ENCODE peak calls at places on chromosomes 12 and 14, in eight cellular contexts. One of them, this sample, is unnamed.
A peak's percentile ranks its signal among the peaks of the same experiment; 100 is the strongest.

GRCh38 chr14:65336191-65336591 is 76.3 kb upstream of the FUT8 start:
- DNase-seq in A549: no peak
- DNase-seq in PC-3: peak; percentile 29
- DNase-seq in ascending aorta: no peak
- DNase-seq in Panc1: no peak
- DNase-seq in thyroid gland: no peak
- DNase-seq in GM12878: no peak
- DNase-seq in mammary epithelial cell: no peak
- DNase-seq in this sample: no peak

GRCh38 chr14:62015945-62016344 is 253.7 kb downstream of the SNAPC1 start:
- DNase-seq in A549: no peak
- DNase-seq in PC-3: peak; percentile 35
- DNase-seq in ascending aorta: no peak
- DNase-seq in Panc1: no peak
- DNase-seq in thyroid gland: no peak
- DNase-seq in GM12878: no peak
- DNase-seq in mammary epithelial cell: peak; percentile 42
- DNase-seq in this sample: peak; percentile 71

GRCh38 chr12:70853326-70853725 is 67.2 kb downstream of the PTPRR start:
- DNase-seq in A549: no peak
- DNase-seq in PC-3: no peak
- DNase-seq in ascending aorta: no peak
- DNase-seq in Panc1: no peak
- DNase-seq in thyroid gland: no peak
- DNase-seq in GM12878: no peak
- DNase-seq in mammary epithelial cell: peak; percentile 42
- DNase-seq in this sample: peak; percentile 4

GRCh38 chr12:83823386-83824045 is 1089.1 kb downstream of the SLC6A15 start:
- DNase-seq in A549: peak; percentile 61
- DNase-seq in PC-3: peak; percentile 64
- DNase-seq in ascending aorta: no peak
- DNase-seq in Panc1: peak; percentile 15
- DNase-seq in thyroid gland: no peak
- DNase-seq in GM12878: no peak
- DNase-seq in mammary epithelial cell: peak; percentile 49
- DNase-seq in this sample: peak; percentile 75

GRCh38 chr12:112381421-112381897 is 772 bp downstream of the HECTD4 start:
- DNase-seq in A549: no peak
- DNase-seq in PC-3: peak; percentile 56
- DNase-seq in ascending aorta: no peak
- DNase-seq in Panc1: no peak
- DNase-seq in thyroid gland: peak; percentile 40
- DNase-seq in GM12878: no peak
- DNase-seq in mammary epithelial cell: peak; percentile 31
- DNase-seq in this sample: peak; percentile 18

GRCh38 chr12:75587340-75588106 is 76.1 kb upstream of the KRR1 start:
- DNase-seq in A549: no peak
- DNase-seq in PC-3: no peak
- DNase-seq in ascending aorta: no peak
- DNase-seq in Panc1: no peak
- DNase-seq in thyroid gland: no peak
- DNase-seq in GM12878: no peak
- DNase-seq in mammary epithelial cell: no peak
- DNase-seq in this sample: no peak

GRCh38 chr14:24329736-24330135 is 5.1 kb downstream of the ADCY4 start:
- DNase-seq in A549: no peak
- DNase-seq in PC-3: no peak
- DNase-seq in ascending aorta: peak; percentile 84
- DNase-seq in Panc1: no peak
- DNase-seq in thyroid gland: peak; percentile 39
- DNase-seq in GM12878: no peak
- DNase-seq in mammary epithelial cell: no peak
- DNase-seq in this sample: no peak

GRCh38 chr12:28710882-28711281 is 438.2 kb upstream of the FAR2 start:
- DNase-seq in A549: no peak
- DNase-seq in PC-3: peak; percentile 98
- DNase-seq in ascending aorta: no peak
- DNase-seq in Panc1: no peak
- DNase-seq in thyroid gland: no peak
- DNase-seq in GM12878: no peak
- DNase-seq in mammary epithelial cell: peak; percentile 91
- DNase-seq in this sample: peak; percentile 66

GRCh38 chr14:67622675-67623074 is 3.0 kb downstream of the ARG2 start:
- DNase-seq in A549: peak; percentile 36
- DNase-seq in PC-3: peak; percentile 79
- DNase-seq in ascending aorta: peak; percentile 84
- DNase-seq in Panc1: no peak
- DNase-seq in thyroid gland: peak; percentile 63
- DNase-seq in GM12878: no peak
- DNase-seq in mammary epithelial cell: peak; percentile 59
- DNase-seq in this sample: peak; percentile 81

GRCh38 chr12:93979189-93979588 is 169.2 kb upstream of the PLXNC1 start:
- DNase-seq in A549: peak; percentile 47
- DNase-seq in PC-3: peak; percentile 65
- DNase-seq in ascending aorta: no peak
- DNase-seq in Panc1: peak; percentile 15
- DNase-seq in thyroid gland: peak; percentile 27
- DNase-seq in GM12878: peak; percentile 8
- DNase-seq in mammary epithelial cell: peak; percentile 24
- DNase-seq in this sample: peak; percentile 52

GRCh38 chr14:53516261-53516774 is 363.2 kb upstream of the DDHD1 start:
- DNase-seq in A549: no peak
- DNase-seq in PC-3: no peak
- DNase-seq in ascending aorta: no peak
- DNase-seq in Panc1: no peak
- DNase-seq in thyroid gland: no peak
- DNase-seq in GM12878: no peak
- DNase-seq in mammary epithelial cell: no peak
- DNase-seq in this sample: peak; percentile 18

GRCh38 chr12:18239561-18239960 is 21.8 kb upstream of the PIK3C2G start:
- DNase-seq in A549: no peak
- DNase-seq in PC-3: no peak
- DNase-seq in ascending aorta: no peak
- DNase-seq in Panc1: no peak
- DNase-seq in thyroid gland: no peak
- DNase-seq in GM12878: no peak
- DNase-seq in mammary epithelial cell: peak; percentile 33
- DNase-seq in this sample: peak; percentile 30

GRCh38 chr14:68278568-68279436 is 459.2 kb downstream of the RAD51B start:
- DNase-seq in A549: peak; percentile 79
- DNase-seq in PC-3: peak; percentile 63
- DNase-seq in ascending aorta: no peak
- DNase-seq in Panc1: no peak
- DNase-seq in thyroid gland: no peak
- DNase-seq in GM12878: no peak
- DNase-seq in mammary epithelial cell: peak; percentile 30
- DNase-seq in this sample: peak; percentile 69

GRCh38 chr12:54424232-54424631 is 5.2 kb upstream of the ITGA5 start:
- DNase-seq in A549: no peak
- DNase-seq in PC-3: no peak
- DNase-seq in ascending aorta: peak; percentile 52
- DNase-seq in Panc1: no peak
- DNase-seq in thyroid gland: no peak
- DNase-seq in GM12878: no peak
- DNase-seq in mammary epithelial cell: no peak
- DNase-seq in this sample: no peak

GRCh38 chr14:51636109-51636508 is 15.6 kb upstream of the FRMD6 start:
- DNase-seq in A549: no peak
- DNase-seq in PC-3: no peak
- DNase-seq in ascending aorta: no peak
- DNase-seq in Panc1: no peak
- DNase-seq in thyroid gland: no peak
- DNase-seq in GM12878: no peak
- DNase-seq in mammary epithelial cell: no peak
- DNase-seq in this sample: no peak

GRCh38 chr12:128083132-128083729 is 183.7 kb upstream of the TMEM132C start:
- DNase-seq in A549: no peak
- DNase-seq in PC-3: no peak
- DNase-seq in ascending aorta: no peak
- DNase-seq in Panc1: no peak
- DNase-seq in thyroid gland: no peak
- DNase-seq in GM12878: no peak
- DNase-seq in mammary epithelial cell: no peak
- DNase-seq in this sample: no peak

GRCh38 chr12:49615725-49616124 is 7.6 kb upstream of the PRPF40B start:
- DNase-seq in A549: peak; percentile 19
- DNase-seq in PC-3: peak; percentile 79
- DNase-seq in ascending aorta: no peak
- DNase-seq in Panc1: no peak
- DNase-seq in thyroid gland: no peak
- DNase-seq in GM12878: no peak
- DNase-seq in mammary epithelial cell: peak; percentile 72
- DNase-seq in this sample: no peak

GRCh38 chr12:57864811-57865751 is 18.6 kb upstream of the CTDSP2 start:
- DNase-seq in A549: peak; percentile 83
- DNase-seq in PC-3: peak; percentile 77
- DNase-seq in ascending aorta: peak; percentile 94
- DNase-seq in Panc1: no peak
- DNase-seq in thyroid gland: peak; percentile 76
- DNase-seq in GM12878: no peak
- DNase-seq in mammary epithelial cell: peak; percentile 74
- DNase-seq in this sample: peak; percentile 80
- TF ChIP-seq CTCF in A549: no peak
- TF ChIP-seq CTCF in PC-3: no peak
- TF ChIP-seq CTCF in ascending aorta: no peak
- TF ChIP-seq CTCF in Panc1: no peak
- TF ChIP-seq CTCF in thyroid gland: no peak
- TF ChIP-seq CTCF in GM12878: no peak
- TF ChIP-seq CTCF in mammary epithelial cell: no peak
- TF ChIP-seq CTCF in this sample: no peak

DNA sequence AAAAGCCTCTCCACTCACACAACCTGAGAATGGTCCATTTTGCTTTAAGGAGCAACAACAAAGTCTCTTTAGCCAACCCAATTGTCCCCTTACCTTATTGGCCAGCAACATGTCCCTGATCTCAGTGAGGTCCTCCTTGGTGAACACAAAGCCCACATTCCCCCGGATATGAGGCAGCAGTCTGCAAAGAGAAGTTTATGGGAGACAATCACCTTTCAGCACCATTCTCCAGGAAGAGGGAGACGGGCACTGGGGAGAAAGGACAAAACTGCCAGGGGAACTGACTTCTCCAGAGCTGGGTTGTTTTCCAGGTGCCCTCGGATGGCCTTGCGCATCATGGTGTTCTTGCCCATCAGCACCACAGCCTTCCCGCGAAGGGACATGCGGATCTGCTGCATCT is 1.9 kb downstream of the RPLP0 start:
- DNase-seq in A549: no peak
- DNase-seq in PC-3: peak; percentile 34
- DNase-seq in ascending aorta: no peak
- DNase-seq in Panc1: no peak
- DNase-seq in thyroid gland: no peak
- DNase-seq in GM12878: no peak
- DNase-seq in mammary epithelial cell: no peak
- DNase-seq in this sample: no peak
- H3K4me3 ChIP-seq in A549: peak overlapping the region; percentile 93
- H3K4me3 ChIP-seq in PC-3: peak overlapping the region; percentile 76
- H3K4me3 ChIP-seq in ascending aorta: peak overlapping the region; percentile 84
- H3K4me3 ChIP-seq in Panc1: peak overlapping the region; percentile 76
- H3K4me3 ChIP-seq in thyroid gland: no peak overlapping the region
- H3K4me3 ChIP-seq in GM12878: peak overlapping the region; percentile 92
- H3K4me3 ChIP-seq in mammary epithelial cell: peak overlapping the region; percentile 100
- H3K4me3 ChIP-seq in this sample: peak overlapping the region; percentile 100

GRCh38 chr14:106738075-106738474 is 1211.7 kb downstream of the TMEM121 start:
- DNase-seq in A549: no peak
- DNase-seq in PC-3: no peak
- DNase-seq in ascending aorta: no peak
- DNase-seq in Panc1: no peak
- DNase-seq in thyroid gland: no peak
- DNase-seq in GM12878: no peak
- DNase-seq in mammary epithelial cell: no peak
- DNase-seq in this sample: no peak
- TF ChIP-seq CTCF in A549: no peak
- TF ChIP-seq CTCF in PC-3: no peak
- TF ChIP-seq CTCF in ascending aorta: no peak
- TF ChIP-seq CTCF in Panc1: no peak
- TF ChIP-seq CTCF in thyroid gland: no peak
- TF ChIP-seq CTCF in GM12878: no peak
- TF ChIP-seq CTCF in mammary epithelial cell: no peak
- TF ChIP-seq CTCF in this sample: no peak

GRCh38 chr12:116096874-116097273 is 180.6 kb downstream of the MED13L start:
- DNase-seq in A549: no peak
- DNase-seq in PC-3: no peak
- DNase-seq in ascending aorta: no peak
- DNase-seq in Panc1: no peak
- DNase-seq in thyroid gland: no peak
- DNase-seq in GM12878: no peak
- DNase-seq in mammary epithelial cell: no peak
- DNase-seq in this sample: no peak

GRCh38 chr12:116102019-116102418 is 175.5 kb downstream of the MED13L start:
- DNase-seq in A549: no peak
- DNase-seq in PC-3: no peak
- DNase-seq in ascending aorta: no peak
- DNase-seq in Panc1: no peak
- DNase-seq in thyroid gland: no peak
- DNase-seq in GM12878: no peak
- DNase-seq in mammary epithelial cell: no peak
- DNase-seq in this sample: no peak

GRCh38 chr12:116094475-116094874 is 183.0 kb downstream of the MED13L start:
- DNase-seq in A549: no peak
- DNase-seq in PC-3: no peak
- DNase-seq in ascending aorta: no peak
- DNase-seq in Panc1: no peak
- DNase-seq in thyroid gland: no peak
- DNase-seq in GM12878: no peak
- DNase-seq in mammary epithelial cell: no peak
- DNase-seq in this sample: no peak

GRCh38 chr12:116104167-116104750 is 173.2 kb downstream of the MED13L start:
- DNase-seq in A549: no peak
- DNase-seq in PC-3: no peak
- DNase-seq in ascending aorta: no peak
- DNase-seq in Panc1: no peak
- DNase-seq in thyroid gland: no peak
- DNase-seq in GM12878: no peak
- DNase-seq in mammary epithelial cell: no peak
- DNase-seq in this sample: no peak

DNA sequence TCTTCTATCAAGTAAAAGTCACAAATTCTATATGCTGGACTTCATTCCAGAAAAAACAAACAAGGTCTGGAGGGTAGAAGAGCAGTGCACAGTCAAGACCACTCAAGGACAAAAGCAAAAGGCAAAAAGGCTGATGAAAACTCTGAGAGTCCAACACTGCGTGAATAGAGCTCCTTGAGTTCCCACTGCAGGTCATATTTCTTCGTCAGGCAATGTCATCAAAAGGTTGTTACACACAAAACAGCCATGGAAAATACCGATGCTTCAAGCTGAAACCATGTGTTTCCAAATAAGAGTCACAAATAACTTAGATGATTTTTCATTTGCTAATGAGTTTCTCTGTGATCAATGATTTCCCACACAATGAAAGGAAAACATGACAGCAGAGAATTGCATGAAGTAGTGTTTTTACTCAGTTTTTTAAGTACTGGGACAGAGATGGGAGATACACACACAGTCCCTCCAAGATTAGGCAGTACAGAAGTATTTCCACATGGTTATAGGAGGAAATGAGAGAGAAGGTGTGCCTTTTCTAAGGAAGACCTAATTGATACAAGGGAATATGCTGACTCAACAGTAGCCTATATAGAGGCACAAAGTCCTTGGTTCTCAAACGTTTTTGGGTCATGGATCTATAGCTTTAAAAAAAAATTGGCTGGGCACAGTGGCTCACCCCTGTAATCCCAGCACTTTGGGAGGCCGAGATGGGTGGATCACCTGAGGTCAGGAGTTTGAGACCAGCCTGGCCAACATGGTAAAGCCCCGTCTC is 177.6 kb downstream of the MED13L start:
- DNase-seq in A549: no peak
- DNase-seq in PC-3: no peak
- DNase-seq in ascending aorta: no peak
- DNase-seq in Panc1: no peak
- DNase-seq in thyroid gland: no peak
- DNase-seq in GM12878: no peak
- DNase-seq in mammary epithelial cell: no peak
- DNase-seq in this sample: no peak
- H3K4me3 ChIP-seq in A549: no peak overlapping the region
- H3K4me3 ChIP-seq in PC-3: no peak overlapping the region
- H3K4me3 ChIP-seq in ascending aorta: no peak overlapping the region
- H3K4me3 ChIP-seq in Panc1: no peak overlapping the region
- H3K4me3 ChIP-seq in thyroid gland: no peak overlapping the region
- H3K4me3 ChIP-seq in GM12878: no peak overlapping the region
- H3K4me3 ChIP-seq in mammary epithelial cell: no peak overlapping the region
- H3K4me3 ChIP-seq in this sample: no peak overlapping the region

This sample was measured in epithelial cell of esophagus.